ENCODE peak calls at places on chromosomes 5 and 9, in ten cellular contexts. D is colonic mucosa; W is prostate gland; E is neural progenitor cell; K is AG20443; N is mesendoderm; R is stimulated activated CD8-positive, alpha-beta memory T cell treated with anti-CD3 and anti-CD28 coated beads, Interleukin-4, amount 100 ng/mL, for 1 hour; G is heart left ventricle; V is GM23338; A is GM12865. Z is an unnamed sample.

GRCh38 chr5:491119-491855 is 33.0 kb downstream of the SLC9A3 start:
- DNase-seq in D (no peak), W (no peak), E (no peak), K (no peak), N (no peak), R (no peak), G (no peak), V (no peak), A (no peak), Z (no peak)

GRCh38 chr9:128275198-128276007 is at the start of gene GOLGA2:
- DNase-seq in D (peak; percentile 41), W (no peak), E (peak; percentile 82), K (peak; percentile 83), N (peak; percentile 74), R (no peak), G (peak; percentile 41), V (peak; percentile 73), A (peak; percentile 33), Z (peak; percentile 76)

GRCh38 chr9:108035485-108035884 is 545.9 kb upstream of the KLF4 start:
- DNase-seq in D (no peak), W (no peak), E (no peak), K (no peak), N (no peak), R (no peak), G (no peak), V (no peak), A (no peak), Z (no peak)

GRCh38 chr9:93948456-93949072 is 6.6 kb downstream of the BARX1 start:
- DNase-seq in D (no peak), W (no peak), E (peak; percentile 73), K (no peak), N (no peak), R (no peak), G (no peak), V (peak; percentile 27), A (no peak), Z (no peak)

GRCh38 chr9:94140418-94140780 is 56.1 kb downstream of the PTPDC1 start:
- DNase-seq in D (no peak), W (no peak), E (no peak), K (no peak), N (no peak), R (no peak), G (no peak), V (no peak), A (no peak), Z (no peak)

GRCh38 chr9:95776131-95776530 is 99.4 kb upstream of the ERCC6L2 start:
- DNase-seq in D (no peak), W (no peak), E (no peak), K (no peak), N (no peak), R (no peak), G (no peak), V (no peak), A (no peak), Z (no peak)

GRCh38 chr5:88940712-88941111 is 57.7 kb upstream of the MEF2C start:
- DNase-seq in D (no peak), W (no peak), E (no peak), K (no peak), N (no peak), R (no peak), G (no peak), V (no peak), A (peak; percentile 47), Z (no peak)

GRCh38 chr9:33934188-33934878 is 114.4 kb downstream of the UBAP2 start:
- DNase-seq in D (no peak), W (no peak), E (no peak), K (no peak), N (no peak), R (no peak), G (no peak), V (peak; percentile 35), A (no peak), Z (no peak)

GRCh38 chr9:84445737-84446136 is 105.2 kb upstream of the SLC28A3 start:
- DNase-seq in D (no peak), W (no peak), E (no peak), K (no peak), N (no peak), R (no peak), G (no peak), V (no peak), A (no peak), Z (no peak)

GRCh38 chr5:395156-395920 is 47.6 kb upstream of the EXOC3 start:
- DNase-seq in D (no peak), W (peak; percentile 2), E (no peak), K (peak; percentile 91), N (peak; percentile 27), R (no peak), G (no peak), V (no peak), A (no peak), Z (peak; percentile 89)

GRCh38 chr5:119930490-119930889 is 301.1 kb downstream of the FAM170A start:
- DNase-seq in D (no peak), W (no peak), E (no peak), K (no peak), N (no peak), R (no peak), G (no peak), V (no peak), A (no peak), Z (no peak)

GRCh38 chr9:136050706-136051567 is 44.2 kb downstream of the NACC2 start:
- DNase-seq in D (no peak), W (no peak), E (peak; percentile 61), K (peak; percentile 46), N (peak; percentile 34), R (no peak), G (no peak), V (peak; percentile 50), A (no peak), Z (no peak)

GRCh38 chr5:162299793-162300192 is 232.2 kb downstream of the GABRG2 start:
- DNase-seq in D (no peak), W (no peak), E (no peak), K (no peak), N (no peak), R (no peak), G (no peak), V (no peak), A (no peak), Z (no peak)

GRCh38 chr5:132080595-132080994 is 7.0 kb downstream of the CSF2 start:
- DNase-seq in D (no peak), W (no peak), E (no peak), K (no peak), N (no peak), R (no peak), G (no peak), V (no peak), A (no peak), Z (no peak)

GRCh38 chr9:27672730-27673129 is 99.4 kb upstream of the C9orf72 start:
- DNase-seq in D (no peak), W (no peak), E (no peak), K (no peak), N (no peak), R (no peak), G (no peak), V (no peak), A (no peak), Z (no peak)

GRCh38 chr5:142753114-142753764 is 16.9 kb upstream of the ARHGAP26 start:
- DNase-seq in D (no peak), W (peak; percentile 84), E (no peak), K (no peak), N (no peak), R (no peak), G (no peak), V (no peak), A (no peak), Z (no peak)

GRCh38 chr5:148808864-148809642 is 17.4 kb upstream of the ADRB2 start:
- DNase-seq in D (no peak), W (no peak), E (no peak), K (no peak), N (no peak), R (no peak), G (no peak), V (no peak), A (peak; percentile 68), Z (no peak)

GRCh38 chr5:58042933-58043606 is 416.8 kb downstream of the PLK2 start:
- DNase-seq in D (peak; percentile 21), W (no peak), E (no peak), K (no peak), N (peak; percentile 89), R (no peak), G (no peak), V (no peak), A (no peak), Z (no peak)

GRCh38 chr9:82223442-82223841 is 234.9 kb downstream of the SPATA31D1 start:
- DNase-seq in D (no peak), W (no peak), E (no peak), K (no peak), N (no peak), R (no peak), G (no peak), V (no peak), A (no peak), Z (no peak)

GRCh38 chr9:93893899-93894690 is 61.1 kb downstream of the BARX1 start:
- DNase-seq in D (peak; percentile 64), W (no peak), E (no peak), K (peak; percentile 3), N (no peak), R (no peak), G (no peak), V (no peak), A (no peak), Z (no peak)

GRCh38 chr5:178365501-178366440 is 133.2 kb upstream of the PHYKPL start:
- DNase-seq in D (no peak), W (no peak), E (no peak), K (no peak), N (no peak), R (no peak), G (no peak), V (no peak), A (no peak), Z (no peak)

GRCh38 chr5:16869821-16870796 is 66.0 kb downstream of the MYO10 start:
- DNase-seq in D (no peak), W (no peak), E (no peak), K (no peak), N (no peak), R (no peak), G (no peak), V (no peak), A (no peak), Z (no peak)

GRCh38 chr5:7754997-7755596 is 95.8 kb downstream of the CFAP90 start:
- DNase-seq in D (peak; percentile 57), W (peak; percentile 54), E (peak; percentile 81), K (peak; percentile 65), N (peak; percentile 83), R (no peak), G (peak; percentile 13), V (peak; percentile 84), A (peak; percentile 82), Z (peak; percentile 12)

GRCh38 chr5:4208537-4208936 is 612.9 kb downstream of the IRX1 start:
- DNase-seq in D (no peak), W (no peak), E (no peak), K (no peak), N (no peak), R (no peak), G (no peak), V (no peak), A (no peak), Z (no peak)

GRCh38 chr5:129962506-129962905 is 58.2 kb downstream of the CHSY3 start:
- DNase-seq in D (no peak), W (no peak), E (no peak), K (no peak), N (no peak), R (no peak), G (no peak), V (no peak), A (no peak), Z (no peak)

GRCh38 chr9:114972510-114972909 is 42.1 kb upstream of the TNFSF8 start:
- DNase-seq in D (no peak), W (no peak), E (no peak), K (no peak), N (no peak), R (no peak), G (no peak), V (no peak), A (no peak), Z (no peak)

GRCh38 chr5:129099184-129099570 is 4.6 kb downstream of the ISOC1 start:
- DNase-seq in D (no peak), W (no peak), E (no peak), K (no peak), N (peak; percentile 70), R (no peak), G (no peak), V (no peak), A (peak; percentile 17), Z (no peak)

Z was measured in hepatic stellate cell.